ENCODE peak calls at places on chromosomes 13 and 19, in seven cellular contexts. F is psoas muscle; B is Caco-2; D is Peyer's patch; I is heart right ventricle; C is body of pancreas; A is CD8-positive, alpha-beta T cell. X is an unnamed sample.
A peak's percentile ranks its signal among the peaks of the same experiment; 100 is the strongest.

GRCh38 chr19:10402441-10403038 is 802 bp downstream of the CDC37 start:
- DNase-seq in F (peak; percentile 64), B (peak; percentile 44), D (no peak), I (peak; percentile 76), C (no peak), A (no peak), X (peak; percentile 60)

GRCh38 chr13:29743229-29743786 is 107.1 kb downstream of the UBL3 start:
- DNase-seq in F (peak; percentile 80), B (no peak), D (no peak), I (peak; percentile 9), C (peak; percentile 5), A (no peak), X (no peak)

GRCh38 chr13:20993661-20994440 is 67.5 kb downstream of the LATS2 start:
- DNase-seq in F (no peak), B (no peak), D (no peak), I (no peak), C (peak; percentile 13), A (no peak), X (no peak)

GRCh38 chr19:50490991-50491472 is 14.4 kb upstream of the GARIN5A start:
- DNase-seq in F (peak; percentile 85), B (no peak), D (peak; percentile 32), I (no peak), C (no peak), A (no peak), X (peak; percentile 58)

GRCh38 chr13:99312493-99312883 is 5.3 kb upstream of the GPR183 start:
- DNase-seq in F (peak; percentile 92), B (no peak), D (no peak), I (peak; percentile 55), C (peak; percentile 84), A (no peak), X (no peak)

GRCh38 chr13:52838433-52839107 is 9.9 kb downstream of the PCDH8 start:
- DNase-seq in F (no peak), B (no peak), D (no peak), I (no peak), C (no peak), A (no peak), X (peak; percentile 62)

GRCh38 chr13:85140192-85140591 is 659.0 kb downstream of the SLITRK6 start:
- DNase-seq in F (no peak), B (no peak), D (no peak), I (no peak), C (no peak), A (no peak), X (no peak)

GRCh38 chr13:42152495-42152894 is 104.0 kb downstream of the DGKH start:
- DNase-seq in F (no peak), B (no peak), D (no peak), I (no peak), C (no peak), A (no peak), X (no peak)

GRCh38 chr13:45521292-45521691 is 56.6 kb downstream of the COG3 start:
- DNase-seq in F (no peak), B (peak; percentile 64), D (no peak), I (peak; percentile 13), C (peak; percentile 46), A (no peak), X (no peak)

GRCh38 chr19:14544977-14545715 is 15.8 kb downstream of the TECR start:
- DNase-seq in F (peak; percentile 98), B (no peak), D (peak; percentile 74), I (peak; percentile 53), C (peak; percentile 64), A (no peak), X (peak; percentile 22)

GRCh38 chr19:40277356-40277755 is 7.8 kb downstream of the AKT2 start:
- DNase-seq in F (no peak), B (no peak), D (no peak), I (no peak), C (no peak), A (no peak), X (no peak)

GRCh38 chr19:38318595-38319142 is 976 bp upstream of the KCNK6 start:
- DNase-seq in F (no peak), B (no peak), D (no peak), I (peak; percentile 69), C (no peak), A (no peak), X (no peak)

GRCh38 chr19:38319421-38320258 is at the start of gene KCNK6:
- DNase-seq in F (peak; percentile 68), B (peak; percentile 45), D (peak; percentile 82), I (peak; percentile 56), C (peak; percentile 61), A (no peak), X (peak; percentile 87)

GRCh38 chr19:38323276-38323675 is 3.6 kb downstream of the KCNK6 start:
- DNase-seq in F (no peak), B (no peak), D (no peak), I (no peak), C (no peak), A (no peak), X (no peak)

GRCh38 chr19:38321646-38322323 is 2.1 kb downstream of the KCNK6 start:
- DNase-seq in F (no peak), B (no peak), D (no peak), I (peak; percentile 84), C (peak; percentile 39), A (no peak), X (no peak)

DNA sequence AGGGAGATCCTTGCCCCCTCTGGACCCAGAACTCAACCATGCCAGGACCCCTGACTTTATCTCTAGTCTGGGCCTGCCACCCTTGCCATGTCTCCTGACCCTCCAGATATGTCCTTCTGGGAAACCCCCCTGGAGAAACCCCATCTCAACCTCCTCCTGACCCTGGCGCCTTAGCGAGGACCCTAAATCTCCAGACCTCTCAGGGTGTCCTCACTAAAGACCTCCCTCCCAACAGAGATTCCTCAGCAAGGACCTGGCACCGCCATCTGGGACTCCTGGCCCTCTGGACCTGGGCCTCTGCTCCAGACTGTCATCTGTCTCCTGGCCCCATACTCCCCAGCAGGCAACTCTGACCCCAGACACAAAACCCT is 1.3 kb downstream of the KCNK6 start:
- DNase-seq in F (no peak), B (no peak), D (no peak), I (no peak), C (no peak), A (no peak), X (no peak)
- H3K4me3 ChIP-seq in F (no peak overlapping the region), B (no peak overlapping the region), D (peak overlapping the region; percentile 68), I (peak overlapping the region; percentile 64), C (no peak overlapping the region), A (no peak overlapping the region), X (no peak overlapping the region)

GRCh38 chr19:43554317-43554895 is 20.9 kb downstream of the XRCC1 start:
- DNase-seq in F (no peak), B (no peak), D (no peak), I (no peak), C (no peak), A (no peak), X (no peak)

GRCh38 chr19:43552616-43553015 is 19.6 kb downstream of the ZNF575 start:
- DNase-seq in F (no peak), B (no peak), D (no peak), I (no peak), C (no peak), A (no peak), X (no peak)

GRCh38 chr19:43551399-43552197 is 18.6 kb downstream of the ZNF575 start:
- DNase-seq in F (no peak), B (no peak), D (no peak), I (no peak), C (no peak), A (no peak), X (peak; percentile 42)

GRCh38 chr19:43553656-43554055 is 20.7 kb downstream of the ZNF575 start:
- DNase-seq in F (no peak), B (no peak), D (no peak), I (no peak), C (no peak), A (no peak), X (no peak)

DNA sequence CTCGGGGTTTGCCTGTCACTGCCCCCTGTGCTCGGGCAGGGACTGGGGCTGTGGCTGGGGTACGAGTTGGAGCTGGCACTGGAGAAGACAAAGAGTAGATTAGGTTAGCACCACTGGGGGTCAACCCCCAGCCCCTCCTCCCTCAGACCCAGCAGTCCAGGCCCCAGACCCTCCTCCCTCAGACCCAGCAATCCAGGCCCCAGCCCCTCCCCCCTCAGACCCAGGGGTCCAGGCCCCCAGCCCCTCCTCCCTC is 19.1 kb downstream of the ZNF575 start:
- DNase-seq in F (no peak), B (no peak), D (no peak), I (no peak), C (no peak), A (no peak), X (no peak)
- H3K36me3 ChIP-seq in F (peaks cover 6% of the 10 kb centered on the region), B (peaks cover 3% of the 10 kb centered on the region), D (no peaks in the 10 kb centered on the region), I (peaks cover 6% of the 10 kb centered on the region), C (no peaks in the 10 kb centered on the region), A (peaks cover 36% of the 10 kb centered on the region), X (peaks cover 11% of the 10 kb centered on the region)

GRCh38 chr19:55276720-55277430 is 3.0 kb downstream of the HSPBP1 start:
- DNase-seq in F (no peak), B (no peak), D (no peak), I (no peak), C (no peak), A (no peak), X (no peak)
- H3K4me3 ChIP-seq in F (no peak overlapping the region), B (no peak overlapping the region), D (no peak overlapping the region), I (no peak overlapping the region), C (no peak overlapping the region), A (no peak overlapping the region), X (no peak overlapping the region)

GRCh38 chr19:35633727-35634440 is 5.0 kb downstream of the RBM42 start:
- DNase-seq in F (no peak), B (no peak), D (no peak), I (no peak), C (no peak), A (no peak), X (peak; percentile 41)
- H3K36me3 ChIP-seq in F (peaks cover 4% of the 10 kb centered on the region), B (peaks cover 6% of the 10 kb centered on the region), D (no peaks in the 10 kb centered on the region), I (peaks cover 11% of the 10 kb centered on the region), C (no peaks in the 10 kb centered on the region), A (peaks cover 61% of the 10 kb centered on the region), X (peaks cover 36% of the 10 kb centered on the region)

GRCh38 chr13:48946163-48946562 is 29.5 kb upstream of the FNDC3A start:
- DNase-seq in F (no peak), B (no peak), D (no peak), I (no peak), C (no peak), A (no peak), X (no peak)

GRCh38 chr13:48949566-48950506 is 25.9 kb upstream of the FNDC3A start:
- DNase-seq in F (no peak), B (no peak), D (no peak), I (no peak), C (no peak), A (no peak), X (no peak)

GRCh38 chr13:48942131-48942530 is 33.6 kb upstream of the FNDC3A start:
- DNase-seq in F (no peak), B (no peak), D (no peak), I (no peak), C (no peak), A (no peak), X (no peak)

GRCh38 chr13:48944221-48944620 is 31.5 kb upstream of the FNDC3A start:
- DNase-seq in F (no peak), B (no peak), D (no peak), I (no peak), C (no peak), A (no peak), X (no peak)

DNA sequence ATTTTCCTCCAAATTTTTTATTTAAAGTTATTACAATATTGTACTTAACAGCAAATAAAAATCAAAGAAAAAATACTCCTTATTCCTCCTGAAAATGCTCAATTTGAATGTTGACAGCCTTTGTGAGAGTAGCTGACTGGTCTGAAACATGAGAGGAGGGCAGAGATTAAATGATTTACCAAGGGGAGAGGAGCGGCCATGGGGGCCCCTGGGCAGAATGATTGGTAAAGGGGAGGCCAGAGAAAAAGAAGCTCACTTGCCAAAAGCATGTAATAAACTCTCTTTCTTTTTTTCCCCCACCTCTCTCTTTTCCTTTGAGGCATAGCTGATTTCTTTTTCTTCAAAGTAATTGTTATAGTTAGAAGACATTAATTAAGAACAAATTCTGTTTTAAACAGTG is 30.1 kb upstream of the FNDC3A start:
- DNase-seq in F (no peak), B (no peak), D (no peak), I (no peak), C (no peak), A (no peak), X (peak; percentile 13)
- H3K4me3 ChIP-seq in F (no peak overlapping the region), B (no peak overlapping the region), D (no peak overlapping the region), I (no peak overlapping the region), C (no peak overlapping the region), A (no peak overlapping the region), X (no peak overlapping the region)